ENCODE peak calls at places on chromosomes 11 and 22, in five cellular contexts. Z, Q, C, J and M are unnamed samples. For H3K4me1, the result is how much of the 10 kb centered on the place peaks cover.

GRCh38 chr22:24424001-24424900 is 3.1 kb upstream of the ADORA2A start:
- DNase-seq in Z (no peak), Q (no peak), C (no peak), J (peak), M (no peak)

GRCh38 chr11:14373941-14374646 is 15.1 kb upstream of the RRAS2 start:
- DNase-seq in Z (peak), Q (no peak), C (peak), J (peak), M (no peak)

GRCh38 chr22:49011379-49011768 is 816.3 kb downstream of the BRD1 start:
- DNase-seq in Z (no peak), Q (peak), C (peak), J (no peak), M (peak)

GRCh38 chr22:19960491-19961200 is 19.0 kb upstream of the TXNRD2 start:
- DNase-seq in Z (no peak), Q (peak), C (peak), J (no peak), M (no peak)

GRCh38 chr11:1005913-1006312 is 30.6 kb downstream of the MUC6 start:
- DNase-seq in Z (no peak), Q (no peak), C (no peak), J (no peak), M (no peak)

GRCh38 chr11:130070109-130070828 is 575 bp downstream of the APLP2 start:
- DNase-seq in Z (peak), Q (peak), C (peak), J (peak), M (no peak)

GRCh38 chr11:119055901-119056300 is 1.1 kb downstream of the HYOU1 start:
- DNase-seq in Z (peak), Q (no peak), C (no peak), J (peak), M (no peak)

GRCh38 chr11:67996622-67997459 is 7.1 kb downstream of the UNC93B1 start:
- DNase-seq in Z (peak), Q (peak), C (peak), J (peak), M (no peak)

GRCh38 chr11:57802411-57802810 is 40.8 kb downstream of the CTNND1 start:
- DNase-seq in Z (no peak), Q (no peak), C (no peak), J (no peak), M (no peak)

GRCh38 chr11:114251797-114252327 is 44.3 kb upstream of the NNMT start:
- DNase-seq in Z (no peak), Q (no peak), C (peak), J (no peak), M (no peak)

GRCh38 chr11:98952110-98952509 is 68.6 kb upstream of the CNTN5 start:
- DNase-seq in Z (no peak), Q (no peak), C (no peak), J (no peak), M (no peak)

GRCh38 chr11:130872961-130873360 is 43.3 kb downstream of the SNX19 start:
- DNase-seq in Z (no peak), Q (no peak), C (no peak), J (peak), M (peak)

GRCh38 chr11:69380451-69380901 is 86.5 kb downstream of the MYEOV start:
- DNase-seq in Z (no peak), Q (no peak), C (no peak), J (no peak), M (no peak)

DNA sequence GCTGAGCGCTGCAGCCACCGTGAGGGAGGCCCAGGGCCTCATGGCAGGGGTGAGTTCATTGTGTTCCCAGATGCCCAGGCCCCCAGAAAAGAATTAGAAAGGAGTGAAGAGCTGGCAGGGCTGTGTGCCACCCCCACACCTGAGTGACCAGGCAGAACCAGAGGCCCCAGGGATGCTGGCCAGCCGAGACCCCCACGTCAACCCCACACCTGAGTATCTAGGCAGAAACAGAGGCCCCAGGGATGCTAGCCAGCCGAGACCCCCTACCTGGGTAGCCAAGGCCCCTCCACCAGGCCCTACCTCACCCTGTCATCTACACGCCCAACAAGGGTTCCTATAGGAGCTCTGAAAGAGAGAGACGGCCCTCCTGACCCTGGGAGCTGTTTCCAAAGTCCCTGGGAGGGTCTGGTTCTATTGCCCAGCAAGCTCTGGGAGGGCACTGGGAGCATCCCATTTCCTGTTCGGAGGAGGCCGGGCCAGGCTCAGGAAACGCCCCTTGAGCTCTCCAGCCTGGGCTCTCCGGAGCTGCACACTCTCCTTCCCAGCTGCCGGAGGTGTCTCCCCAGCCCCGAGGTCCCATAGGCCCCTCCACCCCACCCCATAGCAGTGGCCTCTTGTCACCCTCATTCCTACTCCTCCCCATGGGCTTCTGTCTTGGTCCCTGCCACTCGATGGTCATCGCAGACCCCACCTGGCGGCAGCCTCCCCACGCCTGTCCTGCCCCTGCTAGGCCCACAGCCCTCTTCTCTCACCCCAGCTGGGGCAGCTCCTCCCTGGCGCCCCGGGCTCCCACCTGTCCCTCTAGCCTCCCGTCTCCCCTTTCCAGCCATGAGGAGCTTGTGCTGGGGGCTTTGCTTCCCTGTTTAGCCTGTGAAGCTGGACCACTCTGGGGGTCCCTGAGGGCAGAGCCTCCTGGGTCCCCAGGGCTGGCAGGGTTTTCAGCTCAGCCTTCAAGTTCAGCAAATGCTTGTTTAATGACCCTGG is 2.6 kb downstream of the TSPAN32 start:
- DNase-seq in Z (no peak), Q (no peak), C (peak), J (no peak), M (peak)
- H3K4me1 ChIP-seq in Z (under half), Q (under half), C (under half), J (under half), M (half or more)

DNA sequence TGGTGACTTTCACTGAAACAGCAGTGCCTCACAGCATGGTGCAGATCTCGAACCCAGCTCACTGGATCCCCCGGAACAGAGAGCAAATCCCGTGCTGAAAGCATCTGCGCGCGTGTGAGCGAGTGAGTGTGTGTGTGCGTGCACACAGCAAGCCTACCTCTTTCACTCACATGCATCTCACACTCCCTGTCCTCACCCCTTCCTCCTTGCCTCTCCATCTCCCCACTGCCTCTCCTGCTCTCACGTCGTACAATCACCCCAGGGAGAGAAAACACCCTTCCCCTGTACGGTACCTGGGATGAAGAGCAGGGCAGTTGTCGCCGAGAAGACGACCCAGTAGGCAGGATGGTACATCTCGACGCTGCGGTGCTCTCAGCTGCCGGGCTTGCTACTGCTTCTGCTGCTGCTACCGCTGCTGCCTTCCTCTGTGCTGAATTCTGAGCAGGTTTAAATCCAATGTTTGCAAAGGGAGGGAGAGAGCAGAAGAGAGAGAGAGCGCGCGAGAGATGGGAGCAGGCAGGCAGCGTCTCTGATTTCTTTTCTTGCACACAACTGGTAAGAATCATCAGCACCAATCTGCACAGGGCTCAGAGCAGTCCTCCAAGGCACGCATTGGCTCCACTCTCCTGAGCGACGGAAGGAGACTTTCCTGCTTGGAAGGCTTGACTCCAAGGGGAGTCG is at the start of gene OPCML:
- DNase-seq in Z (no peak), Q (no peak), C (no peak), J (no peak), M (no peak)
- H3K4me3 ChIP-seq in Z (no peak), Q (no peak), C (no peak), J (no peak), M (no peak)

DNA sequence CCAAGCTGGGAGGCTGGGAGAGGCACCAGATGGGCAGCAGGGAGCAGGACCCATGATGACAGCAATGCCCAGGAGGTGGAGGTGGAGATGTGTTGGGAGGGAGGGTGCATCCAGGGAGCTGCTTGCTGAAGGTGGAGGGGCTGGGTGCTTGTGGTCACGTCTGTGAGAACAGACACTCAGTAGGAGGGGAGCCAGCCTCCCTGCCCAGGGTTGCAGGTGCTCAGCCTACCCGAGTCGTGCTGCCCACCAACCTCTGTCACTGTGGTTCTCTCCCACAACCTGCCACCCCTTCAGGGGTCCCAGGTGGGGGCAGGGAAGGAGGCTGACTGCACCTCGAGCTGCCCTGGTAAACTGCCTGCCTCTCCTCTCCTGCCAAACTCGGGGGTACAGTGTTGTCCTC is 5.5 kb downstream of the PRDX5 start:
- DNase-seq in Z (no peak), Q (no peak), C (no peak), J (no peak), M (no peak)
- H3K4me1 ChIP-seq in Z (under half), Q (under half), C (under half), J (under half), M (under half)

GRCh38 chr11:115984228-115984627 is 480.0 kb upstream of the CADM1 start:
- DNase-seq in Z (no peak), Q (no peak), C (no peak), J (no peak), M (no peak)

GRCh38 chr11:115993613-115994012 is 489.4 kb upstream of the CADM1 start:
- DNase-seq in Z (no peak), Q (no peak), C (no peak), J (no peak), M (no peak)

GRCh38 chr11:115985896-115986295 is 481.7 kb upstream of the CADM1 start:
- DNase-seq in Z (no peak), Q (no peak), C (no peak), J (no peak), M (no peak)

DNA sequence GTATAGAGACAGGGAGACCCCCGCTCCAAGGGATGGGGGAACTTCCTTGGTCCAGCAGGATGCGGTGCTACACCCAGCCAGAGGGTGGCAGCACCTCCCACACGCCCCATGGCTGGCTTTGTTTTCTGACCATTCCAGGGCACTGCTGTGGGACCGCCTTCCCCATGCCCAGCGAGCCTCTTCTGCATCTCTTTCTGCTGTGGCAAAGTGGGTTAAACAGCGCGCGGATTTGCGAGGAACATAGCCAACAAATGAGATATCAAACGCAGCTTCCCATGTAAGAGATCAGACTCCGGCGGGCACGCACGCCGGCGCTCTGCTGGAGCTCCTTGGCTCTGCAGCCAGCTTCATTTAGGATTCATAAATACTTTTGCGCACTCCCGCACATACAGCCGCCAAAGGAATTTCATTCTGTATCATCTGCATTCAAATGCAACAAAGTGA is 485.8 kb upstream of the CADM1 start:
- DNase-seq in Z (no peak), Q (no peak), C (no peak), J (no peak), M (no peak)
- H3K4me3 ChIP-seq in Z (no peak), Q (no peak), C (no peak), J (no peak), M (no peak)

DNA sequence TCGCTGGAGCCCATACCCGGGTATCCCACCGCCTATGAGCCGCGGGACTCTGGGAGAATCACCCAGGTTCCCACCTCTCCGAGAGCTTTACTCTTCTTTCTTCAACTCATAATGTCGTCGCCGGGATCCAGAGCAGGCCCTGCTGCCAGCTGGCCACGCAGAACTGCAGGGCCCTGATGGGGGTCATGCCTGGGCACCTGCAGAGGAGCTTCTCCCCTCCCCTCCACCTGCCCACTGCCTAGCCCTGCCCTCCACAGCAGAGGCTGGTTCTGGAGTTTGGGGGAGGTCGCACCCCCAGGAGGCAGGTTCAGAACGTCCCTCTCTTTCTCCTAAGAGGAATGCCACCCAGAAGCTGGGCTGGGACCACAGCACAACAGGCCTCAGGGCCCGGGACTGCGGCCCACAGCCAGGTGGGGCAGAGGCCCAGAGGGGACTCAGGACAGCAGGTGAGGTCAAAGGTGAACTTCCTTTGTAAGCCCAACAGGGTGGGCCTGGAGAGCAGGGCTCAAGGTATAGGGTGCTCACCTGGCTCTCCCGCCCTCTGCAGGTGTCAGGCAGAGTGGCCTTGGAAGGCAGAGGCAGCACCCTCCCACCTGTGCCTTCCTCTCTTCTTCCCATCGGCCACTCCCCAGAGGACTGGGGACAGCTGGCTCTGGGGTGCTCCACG is 1.9 kb downstream of the SLC25A45 start:
- DNase-seq in Z (no peak), Q (no peak), C (no peak), J (no peak), M (no peak)
- H3K4me1 ChIP-seq in Z (under half), Q (under half), C (under half), J (under half), M (under half)

GRCh38 chr22:38461057-38461413 is 6.0 kb upstream of the KCNJ4 start:
- DNase-seq in Z (no peak), Q (peak), C (no peak), J (no peak), M (no peak)

GRCh38 chr22:38464992-38465672 is 2.8 kb upstream of the KDELR3 start:
- DNase-seq in Z (no peak), Q (no peak), C (no peak), J (no peak), M (no peak)

GRCh38 chr22:38462960-38463784 is 4.7 kb upstream of the KDELR3 start:
- DNase-seq in Z (no peak), Q (peak), C (peak), J (no peak), M (no peak)

GRCh38 chr22:38460367-38460952 is 5.5 kb upstream of the KCNJ4 start:
- DNase-seq in Z (no peak), Q (no peak), C (no peak), J (no peak), M (no peak)

DNA sequence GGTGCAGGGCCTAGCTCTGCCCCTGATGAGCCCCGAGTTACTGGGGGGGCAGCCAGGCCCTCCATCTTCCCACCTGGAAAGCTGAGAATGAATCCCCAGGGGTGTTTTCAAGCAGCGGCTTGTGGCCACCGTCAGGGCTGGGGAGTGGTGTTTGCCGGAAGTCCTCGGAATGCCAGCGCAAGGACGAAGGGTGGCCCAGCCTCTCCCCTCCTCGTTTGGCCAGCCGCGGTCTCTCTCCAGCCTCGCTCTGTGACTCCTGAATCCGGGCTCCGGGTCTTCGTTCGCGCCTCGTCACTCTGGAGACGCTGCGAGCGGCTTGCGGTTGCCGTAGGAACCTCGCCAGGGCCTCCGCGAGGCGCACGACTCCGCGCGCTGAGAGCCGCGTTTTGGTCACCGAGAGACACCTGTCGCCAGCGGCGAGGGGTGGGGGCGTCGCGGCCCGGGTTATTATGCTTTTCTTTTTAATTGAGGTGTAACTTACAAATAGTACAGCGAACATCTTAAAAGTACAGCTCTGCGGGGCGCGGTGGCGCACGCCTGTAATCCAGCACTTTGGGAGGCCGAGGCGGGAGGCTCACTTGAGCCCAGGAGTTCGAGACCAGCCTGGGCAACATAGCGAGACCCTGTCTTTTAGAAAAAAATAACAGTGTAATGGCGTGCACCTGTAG is 6.3 kb upstream of the KDELR3 start:
- DNase-seq in Z (peak), Q (peak), C (peak), J (peak), M (peak)
- H3K4me3 ChIP-seq in Z (no peak), Q (no peak), C (no peak), J (peak), M (no peak)

DNA sequence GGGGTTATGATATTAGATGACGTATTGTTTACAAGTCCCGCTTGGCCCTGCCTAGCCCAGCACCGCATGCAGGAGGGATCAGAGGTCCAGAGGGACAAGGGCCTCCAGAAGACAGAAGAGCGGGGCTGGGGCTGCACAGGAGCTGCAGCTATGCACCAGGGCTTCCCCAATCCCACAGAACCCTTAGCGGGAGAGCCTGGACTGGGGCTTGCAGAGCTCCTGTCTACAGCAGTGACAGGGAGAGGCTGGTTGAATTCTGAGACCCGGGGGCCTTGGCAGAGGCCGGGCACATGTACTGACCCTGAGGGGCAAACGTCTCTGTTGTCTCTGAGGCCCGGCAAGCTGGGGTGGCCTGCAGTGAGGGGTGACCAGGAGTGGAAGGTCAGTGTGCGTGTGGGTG is 6.9 kb downstream of the KIAA0930 start:
- DNase-seq in Z (no peak), Q (no peak), C (no peak), J (no peak), M (no peak)
- H3K4me1 ChIP-seq in Z (under half), Q (under half), C (under half), J (under half), M (under half)

DNA sequence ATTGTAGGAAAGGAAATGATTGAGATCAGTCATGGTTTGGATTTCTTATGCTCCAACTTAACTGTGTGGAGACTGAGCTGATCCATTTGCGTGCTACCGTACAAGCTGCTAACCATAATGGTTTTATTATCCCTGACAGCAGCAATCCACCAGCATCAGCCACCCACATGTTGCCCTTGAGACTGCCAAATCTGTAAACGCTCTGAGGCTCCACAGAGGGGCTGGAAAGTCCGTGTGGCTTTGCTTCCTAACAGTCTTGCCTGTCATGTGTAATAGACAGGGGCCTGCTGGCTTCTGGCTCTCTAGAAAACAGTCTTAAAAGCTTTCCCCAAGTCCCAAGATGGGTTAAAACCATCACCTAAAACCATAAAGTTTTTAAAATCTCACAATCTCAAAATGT is 30.1 kb downstream of the ATG16L2 start:
- DNase-seq in Z (no peak), Q (no peak), C (no peak), J (no peak), M (no peak)
- H3K4me3 ChIP-seq in Z (no peak), Q (no peak), C (no peak), J (no peak), M (no peak)

GRCh38 chr22:33887173-33887572 is 33.1 kb downstream of the LARGE1 start:
- DNase-seq in Z (no peak), Q (no peak), C (no peak), J (no peak), M (no peak)
- H3K4me1 ChIP-seq in Z (under half), Q (under half), C (under half), J (under half), M (under half)

DNA sequence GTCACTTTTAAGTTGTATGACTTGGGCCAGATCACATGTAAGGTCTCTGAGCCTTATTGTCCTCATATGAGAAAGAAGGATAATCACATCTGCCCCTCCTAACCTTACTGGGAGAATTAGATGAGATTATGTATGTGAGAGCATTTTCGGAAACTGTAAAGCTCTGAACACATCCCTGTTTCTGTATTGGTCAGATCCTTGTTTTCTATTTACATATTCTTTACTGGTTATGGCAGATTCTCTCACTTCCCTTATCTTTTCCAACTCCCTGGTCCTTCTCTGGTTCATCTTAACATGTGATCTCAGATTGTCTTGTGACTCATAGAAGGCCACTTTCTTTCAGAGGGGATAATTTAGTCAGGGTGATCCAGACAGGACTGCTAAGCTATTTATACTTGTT is 41.8 kb downstream of the CCDC81 start:
- DNase-seq in Z (no peak), Q (no peak), C (no peak), J (no peak), M (no peak)
- H3K4me3 ChIP-seq in Z (no peak), Q (no peak), C (no peak), J (no peak), M (no peak)